ENCODE peak calls at places on chromosomes 13 and 19, in four cellular contexts. One of them, this sample, is unnamed.

GRCh38 chr13:30572859-30573275 is 44.9 kb upstream of the USPL1 start:
- DNase-seq in mesenchymal stem cell: peak
- DNase-seq in IMR-90: peak
- DNase-seq in mammary epithelial cell: peak
- DNase-seq in this sample: peak

GRCh38 chr13:27662738-27663470 is 41.2 kb downstream of the POLR1D start:
- DNase-seq in mesenchymal stem cell: no peak
- DNase-seq in IMR-90: no peak
- DNase-seq in mammary epithelial cell: no peak
- DNase-seq in this sample: no peak

GRCh38 chr13:110913322-110913721 is 1.5 kb downstream of the ANKRD10 start:
- DNase-seq in mesenchymal stem cell: peak
- DNase-seq in IMR-90: peak
- DNase-seq in mammary epithelial cell: peak
- DNase-seq in this sample: peak

GRCh38 chr19:39350156-39350555 is 7.9 kb downstream of the SAMD4B start:
- DNase-seq in mesenchymal stem cell: no peak
- DNase-seq in IMR-90: no peak
- DNase-seq in mammary epithelial cell: no peak
- DNase-seq in this sample: peak

GRCh38 chr19:41505105-41505504 is 62.1 kb downstream of the ERICH4 start:
- DNase-seq in mesenchymal stem cell: no peak
- DNase-seq in IMR-90: no peak
- DNase-seq in mammary epithelial cell: no peak
- DNase-seq in this sample: no peak

GRCh38 chr19:4390862-4391693 is 9.3 kb downstream of the SH3GL1 start:
- DNase-seq in mesenchymal stem cell: no peak
- DNase-seq in IMR-90: no peak
- DNase-seq in mammary epithelial cell: peak
- DNase-seq in this sample: peak

GRCh38 chr19:3580156-3580955 is 4.9 kb upstream of the GIPC3 start:
- DNase-seq in mesenchymal stem cell: peak
- DNase-seq in IMR-90: peak
- DNase-seq in mammary epithelial cell: peak
- DNase-seq in this sample: peak

GRCh38 chr19:35509861-35510625 is 3.4 kb downstream of the DMKN start:
- DNase-seq in mesenchymal stem cell: peak
- DNase-seq in IMR-90: peak
- DNase-seq in mammary epithelial cell: peak
- DNase-seq in this sample: peak

GRCh38 chr19:2048104-2048958 is 2.7 kb downstream of the MKNK2 start:
- DNase-seq in mesenchymal stem cell: no peak
- DNase-seq in IMR-90: no peak
- DNase-seq in mammary epithelial cell: no peak
- DNase-seq in this sample: no peak

GRCh38 chr13:93922063-93922462 is 557.4 kb downstream of the DCT start:
- DNase-seq in mesenchymal stem cell: no peak
- DNase-seq in IMR-90: no peak
- DNase-seq in mammary epithelial cell: no peak
- DNase-seq in this sample: no peak

GRCh38 chr13:33227927-33228644 is 57.5 kb downstream of the STARD13 start:
- DNase-seq in mesenchymal stem cell: peak
- DNase-seq in IMR-90: no peak
- DNase-seq in mammary epithelial cell: no peak
- DNase-seq in this sample: peak

GRCh38 chr19:29001922-29002247 is 211.1 kb downstream of the UQCRFS1 start:
- DNase-seq in mesenchymal stem cell: no peak
- DNase-seq in IMR-90: no peak
- DNase-seq in mammary epithelial cell: no peak
- DNase-seq in this sample: peak

GRCh38 chr13:110287031-110287828 is 19.7 kb downstream of the COL4A1 start:
- DNase-seq in mesenchymal stem cell: no peak
- DNase-seq in IMR-90: no peak
- DNase-seq in mammary epithelial cell: peak
- DNase-seq in this sample: no peak

GRCh38 chr19:50649433-50650391 is at the start of gene C19orf81:
- DNase-seq in mesenchymal stem cell: no peak
- DNase-seq in IMR-90: peak
- DNase-seq in mammary epithelial cell: no peak
- DNase-seq in this sample: peak

GRCh38 chr13:55440465-55441085 is 1700.1 kb upstream of the PRR20A start:
- DNase-seq in mesenchymal stem cell: no peak
- DNase-seq in IMR-90: no peak
- DNase-seq in mammary epithelial cell: no peak
- DNase-seq in this sample: no peak

GRCh38 chr13:33435207-33435606 is 149.7 kb upstream of the STARD13 start:
- DNase-seq in mesenchymal stem cell: no peak
- DNase-seq in IMR-90: no peak
- DNase-seq in mammary epithelial cell: no peak
- DNase-seq in this sample: no peak

GRCh38 chr13:47036291-47037008 is 139.6 kb upstream of the HTR2A start:
- DNase-seq in mesenchymal stem cell: no peak
- DNase-seq in IMR-90: no peak
- DNase-seq in mammary epithelial cell: no peak
- DNase-seq in this sample: no peak

GRCh38 chr13:28953714-28954113 is 133.6 kb downstream of the MTUS2 start:
- DNase-seq in mesenchymal stem cell: no peak
- DNase-seq in IMR-90: no peak
- DNase-seq in mammary epithelial cell: no peak
- DNase-seq in this sample: no peak

GRCh38 chr13:112177889-112178288 is 110.9 kb downstream of the SOX1 start:
- DNase-seq in mesenchymal stem cell: no peak
- DNase-seq in IMR-90: no peak
- DNase-seq in mammary epithelial cell: no peak
- DNase-seq in this sample: no peak

GRCh38 chr19:4914736-4915501 is 5.6 kb downstream of the UHRF1 start:
- DNase-seq in mesenchymal stem cell: peak
- DNase-seq in IMR-90: peak
- DNase-seq in mammary epithelial cell: peak
- DNase-seq in this sample: peak

GRCh38 chr13:21742041-21742440 is 71.2 kb downstream of the FGF9 start:
- DNase-seq in mesenchymal stem cell: no peak
- DNase-seq in IMR-90: no peak
- DNase-seq in mammary epithelial cell: no peak
- DNase-seq in this sample: no peak

GRCh38 chr13:91123456-91124127 is 223.9 kb upstream of the MIR17HG start:
- DNase-seq in mesenchymal stem cell: peak
- DNase-seq in IMR-90: no peak
- DNase-seq in mammary epithelial cell: no peak
- DNase-seq in this sample: no peak

GRCh38 chr19:4359627-4360000 is 16.3 kb downstream of the MPND start:
- DNase-seq in mesenchymal stem cell: no peak
- DNase-seq in IMR-90: no peak
- DNase-seq in mammary epithelial cell: no peak
- DNase-seq in this sample: no peak

GRCh38 chr19:15759962-15760565 is 22.3 kb downstream of the OR10H3 start:
- DNase-seq in mesenchymal stem cell: no peak
- DNase-seq in IMR-90: no peak
- DNase-seq in mammary epithelial cell: no peak
- DNase-seq in this sample: no peak

GRCh38 chr13:97855570-97855970 is 97.9 kb upstream of the IPO5 start:
- DNase-seq in mesenchymal stem cell: peak
- DNase-seq in IMR-90: peak
- DNase-seq in mammary epithelial cell: peak
- DNase-seq in this sample: peak

GRCh38 chr19:54526972-54527371 is 24.3 kb downstream of the LAIR2 start:
- DNase-seq in mesenchymal stem cell: no peak
- DNase-seq in IMR-90: no peak
- DNase-seq in mammary epithelial cell: no peak
- DNase-seq in this sample: no peak

GRCh38 chr19:58356236-58356970 is 3.1 kb upstream of the A1BG start:
- DNase-seq in mesenchymal stem cell: no peak
- DNase-seq in IMR-90: peak
- DNase-seq in mammary epithelial cell: peak
- DNase-seq in this sample: peak

GRCh38 chr19:52428937-52429336 is at the start of gene ZNF534:
- DNase-seq in mesenchymal stem cell: no peak
- DNase-seq in IMR-90: no peak
- DNase-seq in mammary epithelial cell: no peak
- DNase-seq in this sample: no peak

GRCh38 chr13:35818577-35819165 is 312.5 kb downstream of the DCLK1 start:
- DNase-seq in mesenchymal stem cell: peak
- DNase-seq in IMR-90: peak
- DNase-seq in mammary epithelial cell: peak
- DNase-seq in this sample: peak

GRCh38 chr13:59793107-59793506 is 370.6 kb downstream of the DIAPH3 start:
- DNase-seq in mesenchymal stem cell: no peak
- DNase-seq in IMR-90: no peak
- DNase-seq in mammary epithelial cell: no peak
- DNase-seq in this sample: no peak

GRCh38 chr19:35037716-35038622 is 3.6 kb upstream of the HPN start:
- DNase-seq in mesenchymal stem cell: no peak
- DNase-seq in IMR-90: no peak
- DNase-seq in mammary epithelial cell: no peak
- DNase-seq in this sample: no peak

GRCh38 chr19:49361438-49362047 is 673 bp downstream of the TEAD2 start:
- DNase-seq in mesenchymal stem cell: peak
- DNase-seq in IMR-90: peak
- DNase-seq in mammary epithelial cell: peak
- DNase-seq in this sample: peak

GRCh38 chr13:28495586-28496564 is 947 bp upstream of the FLT1 start:
- DNase-seq in mesenchymal stem cell: no peak
- DNase-seq in IMR-90: no peak
- DNase-seq in mammary epithelial cell: no peak
- DNase-seq in this sample: peak

GRCh38 chr13:95858286-95859075 is 181.5 kb downstream of the DNAJC3 start:
- DNase-seq in mesenchymal stem cell: no peak
- DNase-seq in IMR-90: peak
- DNase-seq in mammary epithelial cell: no peak
- DNase-seq in this sample: no peak

DNA sequence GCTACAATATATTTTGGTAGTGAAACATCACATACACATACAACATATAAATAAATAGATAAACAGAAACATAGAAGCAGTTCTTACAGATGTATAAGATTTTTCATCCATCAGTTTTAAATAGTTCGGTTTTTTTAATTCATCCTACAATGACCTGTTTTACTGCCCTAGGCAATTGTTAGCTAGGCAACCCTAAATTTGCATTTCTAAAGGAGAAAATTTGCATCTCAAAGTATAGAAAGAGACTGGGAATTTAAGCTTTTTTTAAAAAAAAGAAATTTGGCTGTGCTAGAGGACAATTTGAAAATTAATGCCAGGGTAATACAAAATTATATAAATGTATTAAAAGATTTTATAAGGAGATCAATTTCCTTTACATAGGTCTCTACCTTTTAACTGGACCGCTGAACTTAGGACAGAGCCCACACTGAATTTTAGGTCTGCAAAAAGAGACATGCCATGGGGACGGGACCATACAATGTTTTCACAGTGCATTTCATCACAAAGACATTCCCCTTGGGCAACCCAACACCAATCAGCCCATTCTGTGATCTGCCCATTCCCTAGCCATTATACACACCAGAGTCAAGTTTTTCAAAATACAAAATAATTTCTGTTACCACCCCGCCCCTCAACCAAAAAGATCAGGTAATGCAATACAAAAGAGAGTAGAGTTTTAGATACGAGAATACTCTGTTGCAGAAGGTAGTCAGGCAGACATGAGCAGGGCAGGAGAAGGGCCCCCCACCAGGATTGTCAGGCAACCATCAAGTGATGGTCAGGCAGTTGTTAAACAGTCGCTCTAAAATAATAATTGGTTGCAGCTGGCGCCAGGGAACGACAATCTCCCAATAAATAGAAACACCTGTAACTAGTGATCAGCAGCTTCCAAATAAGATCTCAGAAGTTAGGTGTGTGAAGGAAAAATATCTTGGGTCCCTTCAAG is 299.8 kb upstream of the SGCG start:
- DNase-seq in mesenchymal stem cell: no peak
- DNase-seq in IMR-90: no peak
- DNase-seq in mammary epithelial cell: no peak
- DNase-seq in this sample: no peak
- H3K9ac ChIP-seq in mesenchymal stem cell: no peak
- H3K9ac ChIP-seq in IMR-90: no peak
- H3K9ac ChIP-seq in mammary epithelial cell: no peak
- H3K9ac ChIP-seq in this sample: no peak

GRCh38 chr13:39408512-39408911 is 194.5 kb downstream of the LHFPL6 start:
- DNase-seq in mesenchymal stem cell: no peak
- DNase-seq in IMR-90: no peak
- DNase-seq in mammary epithelial cell: no peak
- DNase-seq in this sample: no peak
- H3K27ac ChIP-seq in mesenchymal stem cell: no peak
- H3K27ac ChIP-seq in IMR-90: no peak
- H3K27ac ChIP-seq in mammary epithelial cell: no peak
- H3K27ac ChIP-seq in this sample: no peak

GRCh38 chr19:55683449-55684261 is 8.6 kb downstream of the EPN1 start:
- DNase-seq in mesenchymal stem cell: no peak
- DNase-seq in IMR-90: no peak
- DNase-seq in mammary epithelial cell: no peak
- DNase-seq in this sample: no peak

GRCh38 chr19:55687281-55688172 is 12.5 kb downstream of the EPN1 start:
- DNase-seq in mesenchymal stem cell: no peak
- DNase-seq in IMR-90: no peak
- DNase-seq in mammary epithelial cell: no peak
- DNase-seq in this sample: no peak

GRCh38 chr19:55686311-55687050 is 11.5 kb downstream of the EPN1 start:
- DNase-seq in mesenchymal stem cell: no peak
- DNase-seq in IMR-90: no peak
- DNase-seq in mammary epithelial cell: no peak
- DNase-seq in this sample: no peak

GRCh38 chr19:55685776-55686175 is 10.8 kb downstream of the EPN1 start:
- DNase-seq in mesenchymal stem cell: no peak
- DNase-seq in IMR-90: no peak
- DNase-seq in mammary epithelial cell: no peak
- DNase-seq in this sample: no peak

DNA sequence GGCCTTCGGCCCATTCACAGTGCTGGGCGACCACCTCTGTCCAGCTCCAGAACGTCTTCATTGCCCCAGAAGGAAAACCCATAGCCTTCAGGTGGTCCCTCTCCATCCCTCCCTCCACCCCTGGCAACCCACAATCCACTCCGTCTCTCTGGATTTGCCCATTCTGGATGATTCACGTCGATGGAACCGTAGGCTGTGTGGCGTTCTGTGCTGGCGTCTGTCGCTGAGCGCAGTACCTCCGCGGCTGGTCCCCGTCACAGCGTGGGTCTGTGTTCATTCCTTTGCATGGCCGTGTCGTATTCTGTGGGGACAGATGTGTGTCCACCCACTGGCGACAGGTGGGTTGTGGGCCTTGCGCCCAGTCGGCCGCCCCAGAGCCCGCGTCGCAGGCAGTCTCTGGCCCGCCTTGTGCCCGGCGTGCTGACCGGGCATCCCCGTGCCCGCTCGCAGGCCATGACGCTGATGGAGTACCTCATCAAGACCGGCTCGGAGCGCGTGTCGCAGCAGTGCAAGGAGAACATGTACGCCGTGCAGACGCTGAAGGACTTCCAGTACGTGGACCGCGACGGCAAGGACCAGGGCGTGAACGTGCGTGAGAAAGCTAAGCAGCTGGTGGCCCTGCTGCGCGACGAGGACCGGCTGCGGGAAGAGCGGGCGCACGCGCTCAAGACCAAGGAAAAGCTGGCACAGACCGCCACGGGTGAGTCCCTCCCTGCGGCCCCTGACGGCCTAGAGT is 10.1 kb downstream of the EPN1 start:
- DNase-seq in mesenchymal stem cell: no peak
- DNase-seq in IMR-90: no peak
- DNase-seq in mammary epithelial cell: no peak
- DNase-seq in this sample: no peak
- H3K9ac ChIP-seq in mesenchymal stem cell: no peak
- H3K9ac ChIP-seq in IMR-90: no peak
- H3K9ac ChIP-seq in mammary epithelial cell: no peak
- H3K9ac ChIP-seq in this sample: no peak

GRCh38 chr19:8608858-8609209 is 1.7 kb downstream of the ADAMTS10 start:
- DNase-seq in mesenchymal stem cell: no peak
- DNase-seq in IMR-90: no peak
- DNase-seq in mammary epithelial cell: no peak
- DNase-seq in this sample: no peak
- H3K27ac ChIP-seq in mesenchymal stem cell: peak
- H3K27ac ChIP-seq in IMR-90: peak
- H3K27ac ChIP-seq in mammary epithelial cell: no peak
- H3K27ac ChIP-seq in this sample: no peak

This sample was measured in GM23248.